ENCODE peak calls at places on chromosomes 6 and 20, in four cellular contexts. One of them, this sample, is unnamed.

GRCh38 chr6:34714663-34715062 is 18.1 kb upstream of the ILRUN start:
- DNase-seq in NAMALWA: no peak
- DNase-seq in naive thymus-derived CD8-positive, alpha-beta T cell: no peak
- DNase-seq in stimulated activated naive CD4-positive, alpha-beta T cell: no peak
- DNase-seq in this sample: no peak

GRCh38 chr6:51992834-51993233 is 94.6 kb downstream of the PKHD1 start:
- DNase-seq in NAMALWA: no peak
- DNase-seq in naive thymus-derived CD8-positive, alpha-beta T cell: no peak
- DNase-seq in stimulated activated naive CD4-positive, alpha-beta T cell: no peak
- DNase-seq in this sample: no peak

GRCh38 chr6:131766631-131767030 is 41.2 kb upstream of the ENPP1 start:
- DNase-seq in NAMALWA: no peak
- DNase-seq in naive thymus-derived CD8-positive, alpha-beta T cell: no peak
- DNase-seq in stimulated activated naive CD4-positive, alpha-beta T cell: no peak
- DNase-seq in this sample: no peak

GRCh38 chr6:134984821-134985220 is 34.9 kb upstream of the ALDH8A1 start:
- DNase-seq in NAMALWA: no peak
- DNase-seq in naive thymus-derived CD8-positive, alpha-beta T cell: no peak
- DNase-seq in stimulated activated naive CD4-positive, alpha-beta T cell: no peak
- DNase-seq in this sample: no peak

GRCh38 chr20:43829951-43830690 is 84.5 kb upstream of the TOX2 start:
- DNase-seq in NAMALWA: no peak
- DNase-seq in naive thymus-derived CD8-positive, alpha-beta T cell: no peak
- DNase-seq in stimulated activated naive CD4-positive, alpha-beta T cell: no peak
- DNase-seq in this sample: no peak

GRCh38 chr20:58906894-58907293 is 54.4 kb downstream of the GNAS start:
- DNase-seq in NAMALWA: peak; percentile 67
- DNase-seq in naive thymus-derived CD8-positive, alpha-beta T cell: no peak
- DNase-seq in stimulated activated naive CD4-positive, alpha-beta T cell: no peak
- DNase-seq in this sample: no peak

GRCh38 chr6:137705166-137706064 is 161.6 kb upstream of the TNFAIP3 start:
- DNase-seq in NAMALWA: peak; percentile 82
- DNase-seq in naive thymus-derived CD8-positive, alpha-beta T cell: peak; percentile 67
- DNase-seq in stimulated activated naive CD4-positive, alpha-beta T cell: peak; percentile 61
- DNase-seq in this sample: peak; percentile 72

GRCh38 chr6:158803733-158804143 is 15.4 kb downstream of the EZR start:
- DNase-seq in NAMALWA: peak; percentile 81
- DNase-seq in naive thymus-derived CD8-positive, alpha-beta T cell: no peak
- DNase-seq in stimulated activated naive CD4-positive, alpha-beta T cell: peak; percentile 51
- DNase-seq in this sample: peak; percentile 70

GRCh38 chr6:111872521-111873177 is 603 bp downstream of the FYN start:
- DNase-seq in NAMALWA: peak; percentile 71
- DNase-seq in naive thymus-derived CD8-positive, alpha-beta T cell: peak; percentile 71
- DNase-seq in stimulated activated naive CD4-positive, alpha-beta T cell: peak; percentile 52
- DNase-seq in this sample: peak; percentile 7

GRCh38 chr6:11665636-11666335 is 112.8 kb downstream of the ADTRP start:
- DNase-seq in NAMALWA: no peak
- DNase-seq in naive thymus-derived CD8-positive, alpha-beta T cell: no peak
- DNase-seq in stimulated activated naive CD4-positive, alpha-beta T cell: no peak
- DNase-seq in this sample: no peak

GRCh38 chr6:15736023-15736696 is 73.3 kb upstream of the DTNBP1 start:
- DNase-seq in NAMALWA: no peak
- DNase-seq in naive thymus-derived CD8-positive, alpha-beta T cell: no peak
- DNase-seq in stimulated activated naive CD4-positive, alpha-beta T cell: no peak
- DNase-seq in this sample: no peak

GRCh38 chr20:3687655-3688054 is 5.8 kb upstream of the ADAM33 start:
- DNase-seq in NAMALWA: no peak
- DNase-seq in naive thymus-derived CD8-positive, alpha-beta T cell: no peak
- DNase-seq in stimulated activated naive CD4-positive, alpha-beta T cell: no peak
- DNase-seq in this sample: peak; percentile 11

GRCh38 chr6:131828946-131829345 is 21.1 kb downstream of the ENPP1 start:
- DNase-seq in NAMALWA: no peak
- DNase-seq in naive thymus-derived CD8-positive, alpha-beta T cell: no peak
- DNase-seq in stimulated activated naive CD4-positive, alpha-beta T cell: no peak
- DNase-seq in this sample: no peak

GRCh38 chr6:167976708-167977107 is 20.8 kb upstream of the KIF25 start:
- DNase-seq in NAMALWA: no peak
- DNase-seq in naive thymus-derived CD8-positive, alpha-beta T cell: no peak
- DNase-seq in stimulated activated naive CD4-positive, alpha-beta T cell: no peak
- DNase-seq in this sample: no peak

GRCh38 chr20:13723015-13723414 is 61.7 kb downstream of the ESF1 start:
- DNase-seq in NAMALWA: no peak
- DNase-seq in naive thymus-derived CD8-positive, alpha-beta T cell: no peak
- DNase-seq in stimulated activated naive CD4-positive, alpha-beta T cell: no peak
- DNase-seq in this sample: no peak

GRCh38 chr20:44335675-44336074 is 1.2 kb upstream of the R3HDML start:
- DNase-seq in NAMALWA: no peak
- DNase-seq in naive thymus-derived CD8-positive, alpha-beta T cell: no peak
- DNase-seq in stimulated activated naive CD4-positive, alpha-beta T cell: no peak
- DNase-seq in this sample: no peak

GRCh38 chr6:83185096-83185495 is 8.0 kb downstream of the PGM3 start:
- DNase-seq in NAMALWA: no peak
- DNase-seq in naive thymus-derived CD8-positive, alpha-beta T cell: no peak
- DNase-seq in stimulated activated naive CD4-positive, alpha-beta T cell: no peak
- DNase-seq in this sample: no peak

GRCh38 chr6:149004664-149005063 is 257.8 kb downstream of the UST start:
- DNase-seq in NAMALWA: no peak
- DNase-seq in naive thymus-derived CD8-positive, alpha-beta T cell: no peak
- DNase-seq in stimulated activated naive CD4-positive, alpha-beta T cell: no peak
- DNase-seq in this sample: no peak

GRCh38 chr6:43771858-43772570 is 2.0 kb downstream of the VEGFA start:
- DNase-seq in NAMALWA: peak; percentile 79
- DNase-seq in naive thymus-derived CD8-positive, alpha-beta T cell: peak; percentile 30
- DNase-seq in stimulated activated naive CD4-positive, alpha-beta T cell: no peak
- DNase-seq in this sample: peak; percentile 41

GRCh38 chr6:160394654-160395035 is 46.5 kb downstream of the SLC22A3 start:
- DNase-seq in NAMALWA: no peak
- DNase-seq in naive thymus-derived CD8-positive, alpha-beta T cell: no peak
- DNase-seq in stimulated activated naive CD4-positive, alpha-beta T cell: no peak
- DNase-seq in this sample: no peak

GRCh38 chr6:42417641-42418112 is 34.0 kb downstream of the TRERF1 start:
- DNase-seq in NAMALWA: no peak
- DNase-seq in naive thymus-derived CD8-positive, alpha-beta T cell: peak; percentile 55
- DNase-seq in stimulated activated naive CD4-positive, alpha-beta T cell: peak; percentile 28
- DNase-seq in this sample: peak; percentile 62

GRCh38 chr20:61370841-61371303 is 118.8 kb downstream of the CDH4 start:
- DNase-seq in NAMALWA: no peak
- DNase-seq in naive thymus-derived CD8-positive, alpha-beta T cell: no peak
- DNase-seq in stimulated activated naive CD4-positive, alpha-beta T cell: no peak
- DNase-seq in this sample: no peak

GRCh38 chr20:36506253-36506652 is 35.1 kb upstream of the MYL9 start:
- DNase-seq in NAMALWA: peak; percentile 61
- DNase-seq in naive thymus-derived CD8-positive, alpha-beta T cell: no peak
- DNase-seq in stimulated activated naive CD4-positive, alpha-beta T cell: peak; percentile 21
- DNase-seq in this sample: peak; percentile 40

GRCh38 chr6:21138359-21139094 is 455.0 kb upstream of the SOX4 start:
- DNase-seq in NAMALWA: no peak
- DNase-seq in naive thymus-derived CD8-positive, alpha-beta T cell: no peak
- DNase-seq in stimulated activated naive CD4-positive, alpha-beta T cell: no peak
- DNase-seq in this sample: no peak

GRCh38 chr6:116531675-116532570 is 13.6 kb downstream of the TRAPPC3L start:
- DNase-seq in NAMALWA: peak; percentile 84
- DNase-seq in naive thymus-derived CD8-positive, alpha-beta T cell: peak; percentile 58
- DNase-seq in stimulated activated naive CD4-positive, alpha-beta T cell: peak; percentile 70
- DNase-seq in this sample: peak; percentile 83

GRCh38 chr6:81937296-81937937 is 184.9 kb upstream of the TENT5A start:
- DNase-seq in NAMALWA: no peak
- DNase-seq in naive thymus-derived CD8-positive, alpha-beta T cell: no peak
- DNase-seq in stimulated activated naive CD4-positive, alpha-beta T cell: no peak
- DNase-seq in this sample: no peak

GRCh38 chr6:169161572-169162167 is 92.0 kb downstream of the THBS2 start:
- DNase-seq in NAMALWA: no peak
- DNase-seq in naive thymus-derived CD8-positive, alpha-beta T cell: no peak
- DNase-seq in stimulated activated naive CD4-positive, alpha-beta T cell: no peak
- DNase-seq in this sample: no peak